ENCODE peak calls at places on chromosome 15, in five cellular contexts. K, A, V, U and M are unnamed samples.

GRCh38 chr15:90154861-90155626 is 46.1 kb upstream of the SEMA4B start:
- DNase-seq in K (no peak), A (no peak), V (peak), U (peak), M (peak)

GRCh38 chr15:81313686-81314085 is 10.3 kb downstream of the STARD5 start:
- DNase-seq in K (no peak), A (no peak), V (no peak), U (no peak), M (no peak)

GRCh38 chr15:70827721-70828120 is 26.2 kb downstream of the LARP6 start:
- DNase-seq in K (no peak), A (no peak), V (no peak), U (no peak), M (no peak)

GRCh38 chr15:57429098-57429497 is 52.8 kb downstream of the CGNL1 start:
- DNase-seq in K (no peak), A (no peak), V (no peak), U (no peak), M (no peak)

GRCh38 chr15:94582368-94582767 is 351.0 kb downstream of the MCTP2 start:
- DNase-seq in K (peak), A (peak), V (peak), U (peak), M (peak)

GRCh38 chr15:100987143-100987542 is 68.0 kb downstream of the LRRK1 start:
- DNase-seq in K (no peak), A (no peak), V (no peak), U (no peak), M (no peak)

GRCh38 chr15:85581495-85581894 is 201.1 kb downstream of the AKAP13 start:
- DNase-seq in K (no peak), A (no peak), V (no peak), U (no peak), M (no peak)

GRCh38 chr15:25596644-25597562 is 158.1 kb upstream of the UBE3A start:
- DNase-seq in K (no peak), A (no peak), V (peak), U (no peak), M (peak)

GRCh38 chr15:83558146-83558545 is 95.8 kb upstream of the ADAMTSL3 start:
- DNase-seq in K (no peak), A (no peak), V (no peak), U (no peak), M (no peak)

GRCh38 chr15:48330855-48331795 is at the start of gene DUT:
- DNase-seq in K (peak), A (peak), V (peak), U (peak), M (peak)

GRCh38 chr15:89078831-89079810 is 9.1 kb upstream of the ABHD2 start:
- DNase-seq in K (no peak), A (no peak), V (no peak), U (no peak), M (no peak)

GRCh38 chr15:90174140-90174891 is 26.8 kb upstream of the SEMA4B start:
- DNase-seq in K (no peak), A (no peak), V (peak), U (no peak), M (peak)

GRCh38 chr15:40115670-40116093 is 7.0 kb upstream of the BMF start:
- DNase-seq in K (no peak), A (peak), V (no peak), U (peak), M (peak)

GRCh38 chr15:70741677-70742293 is 21.6 kb downstream of the UACA start:
- DNase-seq in K (no peak), A (no peak), V (no peak), U (peak), M (no peak)

GRCh38 chr15:62976301-62976842 is 66.2 kb upstream of the TPM1 start:
- DNase-seq in K (no peak), A (no peak), V (no peak), U (no peak), M (no peak)

GRCh38 chr15:49038382-49038781 is 7.9 kb downstream of the SECISBP2L start:
- DNase-seq in K (no peak), A (no peak), V (no peak), U (no peak), M (no peak)

GRCh38 chr15:62636823-62637320 is 405.7 kb upstream of the TPM1 start:
- DNase-seq in K (no peak), A (no peak), V (no peak), U (no peak), M (no peak)

GRCh38 chr15:94327356-94327936 is 96.1 kb downstream of the MCTP2 start:
- DNase-seq in K (peak), A (no peak), V (peak), U (peak), M (peak)

GRCh38 chr15:78083687-78084358 is 6.3 kb upstream of the TBC1D2B start:
- DNase-seq in K (no peak), A (no peak), V (peak), U (no peak), M (no peak)

GRCh38 chr15:82852906-82853635 is 43.6 kb downstream of the WHAMM start:
- DNase-seq in K (no peak), A (no peak), V (no peak), U (no peak), M (no peak)

DNA sequence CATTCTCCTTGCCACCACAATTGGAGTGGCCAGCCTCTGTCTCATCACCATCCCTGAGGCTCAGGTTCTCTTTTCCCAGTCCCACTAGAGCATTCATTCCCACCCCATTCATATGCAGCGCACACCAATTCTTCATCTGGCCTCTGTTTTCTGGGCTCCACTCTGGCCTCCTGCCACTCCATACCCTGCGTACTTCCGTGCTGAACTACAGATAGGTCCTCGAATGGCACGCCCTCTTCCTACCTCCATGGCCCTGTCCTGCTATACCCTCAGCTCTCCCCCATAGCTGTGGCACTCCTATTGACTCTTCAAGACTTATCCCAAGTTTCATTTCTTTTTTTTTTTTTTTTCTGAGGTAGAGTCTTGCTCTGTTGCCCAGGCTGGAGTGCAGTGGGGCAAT is 25.9 kb downstream of the PAQR5 start:
- DNase-seq in K (no peak), A (no peak), V (no peak), U (no peak), M (no peak)
- TF ChIP-seq JUND in K (no peak), A (no peak), V (no peak), U (no peak), M (no peak)

DNA sequence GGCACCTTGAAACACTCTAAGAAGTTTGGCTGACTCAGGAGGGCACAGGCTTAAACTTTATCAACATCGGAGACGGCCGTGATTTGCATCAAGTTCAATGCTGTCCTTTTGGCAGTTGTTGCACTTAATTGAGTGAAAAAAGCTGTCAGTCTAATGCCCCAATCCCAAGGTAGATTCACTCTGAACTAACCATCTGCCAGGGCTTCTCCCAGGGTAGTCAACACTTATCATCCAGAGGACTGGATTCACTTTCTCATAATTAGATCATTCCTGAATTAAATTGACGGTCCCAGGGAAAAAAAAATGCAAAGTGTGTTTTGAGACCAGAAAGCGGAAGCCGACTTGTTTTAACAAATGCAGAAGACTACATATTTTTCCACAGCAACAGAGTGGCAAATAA is 28.5 kb downstream of the RORA start:
- DNase-seq in K (no peak), A (no peak), V (peak), U (no peak), M (no peak)
- TF ChIP-seq JUND in K (no peak), A (no peak), V (no peak), U (no peak), M (no peak)

DNA sequence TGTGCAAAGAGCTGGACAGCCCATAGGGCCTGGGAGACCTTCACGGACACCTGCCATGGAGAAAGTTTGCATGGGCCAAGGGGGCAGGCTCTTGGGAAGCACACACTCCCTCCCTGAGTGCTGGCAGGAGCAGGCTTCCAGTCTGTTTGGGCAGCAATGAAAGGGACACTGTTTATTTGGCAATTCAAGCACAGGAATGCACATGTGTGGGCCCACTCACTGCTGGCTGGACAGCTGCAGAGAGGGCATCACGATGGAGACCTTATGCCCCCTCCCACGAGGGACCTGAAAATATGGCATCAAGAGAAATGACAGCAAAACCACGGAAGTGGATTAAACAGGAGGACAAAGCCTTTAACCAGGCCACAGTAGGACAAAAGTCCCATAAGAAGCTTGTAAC is 149.8 kb downstream of the KLF13 start:
- DNase-seq in K (no peak), A (no peak), V (no peak), U (no peak), M (no peak)
- TF ChIP-seq JUND in K (no peak), A (no peak), V (no peak), U (no peak), M (no peak)

GRCh38 chr15:65094294-65094995 is 17.9 kb downstream of the KBTBD13 start:
- DNase-seq in K (no peak), A (no peak), V (peak), U (no peak), M (no peak)

GRCh38 chr15:65092911-65093792 is 16.6 kb downstream of the KBTBD13 start:
- DNase-seq in K (no peak), A (no peak), V (no peak), U (no peak), M (no peak)

GRCh38 chr15:65095011-65095746 is 18.6 kb downstream of the KBTBD13 start:
- DNase-seq in K (no peak), A (no peak), V (no peak), U (no peak), M (no peak)

GRCh38 chr15:65089206-65089824 is 12.8 kb downstream of the KBTBD13 start:
- DNase-seq in K (no peak), A (no peak), V (no peak), U (peak), M (no peak)

DNA sequence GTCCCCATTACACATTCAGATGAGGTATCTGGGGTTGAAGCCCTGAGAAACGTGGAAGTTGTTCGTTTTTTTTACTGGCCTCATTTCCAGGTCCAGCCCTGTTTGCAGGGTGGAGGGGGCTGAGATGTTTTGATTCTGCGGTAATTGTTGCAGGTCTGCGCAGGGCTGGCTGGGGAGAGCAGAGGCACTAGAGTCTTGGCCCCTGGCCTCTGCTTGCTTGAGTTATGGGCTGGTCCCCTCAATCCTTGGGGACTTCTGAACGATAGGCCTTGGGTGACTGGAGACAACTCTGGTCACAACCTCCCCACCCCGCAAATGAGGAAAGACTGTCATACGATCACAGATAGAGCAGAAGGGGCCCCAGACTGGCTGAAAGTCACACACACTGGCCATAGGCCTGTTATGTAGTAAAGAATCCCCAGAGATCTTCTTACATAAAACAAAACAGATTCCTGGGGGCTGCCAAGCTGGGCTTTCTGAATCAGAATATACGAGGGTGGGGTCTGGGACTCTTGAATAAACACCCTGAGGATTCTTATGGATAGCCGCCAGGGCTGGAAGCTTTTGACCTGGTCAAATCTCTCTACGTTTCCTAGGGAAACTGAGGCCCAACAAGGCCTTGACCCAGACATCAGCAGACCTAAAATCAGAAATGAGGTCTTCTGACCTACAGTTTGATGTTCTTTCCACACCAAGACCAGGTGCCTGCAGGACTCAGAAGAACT is 15.7 kb downstream of the KBTBD13 start:
- DNase-seq in K (no peak), A (no peak), V (no peak), U (no peak), M (no peak)
- TF ChIP-seq JUND in K (no peak), A (no peak), V (no peak), U (no peak), M (no peak)

GRCh38 chr15:37121492-37121891 is 21.1 kb upstream of the MEIS2 start:
- DNase-seq in K (no peak), A (no peak), V (no peak), U (no peak), M (no peak)
- TF ChIP-seq JUND in K (no peak), A (no peak), V (no peak), U (no peak), M (no peak)

GRCh38 chr15:67829647-67830504 is 4.6 kb downstream of the SKOR1 start:
- DNase-seq in K (no peak), A (no peak), V (no peak), U (no peak), M (no peak)

GRCh38 chr15:67826717-67827560 is 1.6 kb downstream of the SKOR1 start:
- DNase-seq in K (no peak), A (no peak), V (peak), U (no peak), M (no peak)

GRCh38 chr15:67828969-67829646 is 3.8 kb downstream of the SKOR1 start:
- DNase-seq in K (no peak), A (no peak), V (no peak), U (no peak), M (no peak)

GRCh38 chr15:67827561-67828378 is 2.5 kb downstream of the SKOR1 start:
- DNase-seq in K (no peak), A (no peak), V (no peak), U (no peak), M (no peak)

GRCh38 chr15:67828379-67828968 is 3.2 kb downstream of the SKOR1 start:
- DNase-seq in K (no peak), A (no peak), V (no peak), U (no peak), M (no peak)
- TF ChIP-seq JUND in K (no peak), A (no peak), V (no peak), U (no peak), M (no peak)

GRCh38 chr15:79640206-79640605 is 208.1 kb downstream of the MINAR1 start:
- DNase-seq in K (no peak), A (no peak), V (no peak), U (peak), M (no peak)

GRCh38 chr15:79641841-79642240 is 209.7 kb downstream of the MINAR1 start:
- DNase-seq in K (no peak), A (no peak), V (no peak), U (no peak), M (no peak)

GRCh38 chr15:79643393-79643792 is 211.3 kb downstream of the MINAR1 start:
- DNase-seq in K (no peak), A (no peak), V (no peak), U (no peak), M (no peak)

GRCh38 chr15:79644091-79644490 is 212.0 kb downstream of the MINAR1 start:
- DNase-seq in K (no peak), A (no peak), V (no peak), U (no peak), M (no peak)
- TF ChIP-seq JUND in K (no peak), A (no peak), V (peak), U (no peak), M (no peak)

GRCh38 chr15:60626669-60627068 is 147.7 kb upstream of the ICE2 start:
- DNase-seq in K (no peak), A (no peak), V (no peak), U (no peak), M (no peak)
- TF ChIP-seq JUND in K (no peak), A (no peak), V (no peak), U (no peak), M (no peak)

DNA sequence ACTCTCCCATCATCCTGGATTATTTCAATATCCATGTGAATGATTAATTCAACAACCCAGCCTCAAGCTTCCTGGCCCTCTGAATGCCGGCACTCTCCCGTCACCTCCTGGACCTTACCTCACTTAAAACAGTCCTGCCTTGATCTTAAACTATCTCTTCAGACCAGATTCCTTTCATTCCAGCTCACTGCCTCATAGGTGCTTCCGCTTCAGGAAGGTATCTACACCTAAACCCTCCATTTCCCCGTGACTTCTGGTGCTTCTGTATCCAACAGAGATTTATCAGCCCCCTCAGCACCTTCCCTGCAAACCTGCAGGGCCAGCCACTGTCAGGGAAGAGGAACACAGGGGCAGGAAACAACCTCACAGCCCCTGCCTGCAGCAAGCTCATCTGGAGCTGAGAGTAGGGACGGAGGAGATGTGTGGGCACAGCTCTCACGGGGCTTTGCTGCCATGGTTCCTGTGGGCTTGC is 98.9 kb upstream of the TJP1 start:
- DNase-seq in K (no peak), A (no peak), V (no peak), U (peak), M (no peak)
- TF ChIP-seq JUND in K (no peak), A (no peak), V (no peak), U (no peak), M (no peak)

GRCh38 chr15:42731461-42731860 is 5.5 kb downstream of the CDAN1 start:
- DNase-seq in K (no peak), A (no peak), V (no peak), U (no peak), M (no peak)
- TF ChIP-seq JUND in K (no peak), A (no peak), V (no peak), U (no peak), M (no peak)